ENCODE peak calls at places on chromosome 2, in six cellular contexts. U is HT1080; Y is psoas muscle; B is neuronal stem cell; K is HFFc6; P is effector memory CD8-positive, alpha-beta T cell. E is an unnamed sample.

GRCh38 chr2:10361220-10361588 is 58.5 kb downstream of the HPCAL1 start:
- DNase-seq in Y (no peak), P (no peak), K (no peak), U (no peak), B (peak; percentile 57), E (no peak)

GRCh38 chr2:199693861-199694260 is 157.1 kb downstream of the FTCDNL1 start:
- DNase-seq in K (no peak), U (no peak), Y (no peak), P (no peak), B (no peak), E (no peak)

GRCh38 chr2:204335642-204336041 is 209.6 kb upstream of the PARD3B start:
- DNase-seq in P (no peak), K (no peak), B (no peak), U (no peak), Y (no peak), E (no peak)

GRCh38 chr2:58436842-58437241 is 195.7 kb upstream of the FANCL start:
- DNase-seq in U (peak; percentile 25), P (no peak), B (no peak), K (no peak), Y (no peak), E (no peak)

GRCh38 chr2:164621761-164622105 is 451 bp upstream of the GRB14 start:
- DNase-seq in B (no peak), P (no peak), U (peak; percentile 24), Y (no peak), K (no peak), E (no peak)

GRCh38 chr2:19300961-19301360 is 57.5 kb downstream of the OSR1 start:
- DNase-seq in U (no peak), P (no peak), K (no peak), B (no peak), Y (no peak), E (no peak)

GRCh38 chr2:130327703-130328527 is 14.8 kb upstream of the IMP4 start:
- DNase-seq in Y (no peak), K (peak; percentile 33), P (no peak), B (no peak), U (peak; percentile 84), E (no peak)

GRCh38 chr2:43906448-43907122 is 67.8 kb downstream of the ABCG8 start:
- DNase-seq in Y (no peak), B (no peak), U (no peak), P (no peak), K (no peak), E (no peak)

GRCh38 chr2:174716785-174717184 is 47.5 kb downstream of the CHRNA1 start:
- DNase-seq in K (no peak), B (no peak), U (no peak), P (no peak), Y (no peak), E (peak; percentile 46)

GRCh38 chr2:17646096-17646554 is 105.6 kb downstream of the VSNL1 start:
- DNase-seq in U (peak; percentile 85), Y (no peak), B (peak; percentile 38), P (peak; percentile 19), K (peak; percentile 81), E (peak; percentile 13)

GRCh38 chr2:149125031-149125725 is 86.7 kb downstream of the LYPD6B start:
- DNase-seq in Y (no peak), B (no peak), K (no peak), U (no peak), P (no peak), E (no peak)

GRCh38 chr2:26298286-26298637 is 47.7 kb upstream of the SELENOI start:
- DNase-seq in B (no peak), K (no peak), P (no peak), U (no peak), Y (no peak), E (no peak)

GRCh38 chr2:71749671-71750101 is 296.3 kb downstream of the DYSF start:
- DNase-seq in P (no peak), U (peak; percentile 49), K (peak; percentile 64), Y (peak; percentile 43), B (no peak), E (no peak)

GRCh38 chr2:121969766-121970639 is 214.6 kb downstream of the TSN start:
- DNase-seq in Y (no peak), K (no peak), P (no peak), U (no peak), B (no peak), E (no peak)